ENCODE peak calls at places on chromosome 16, in ten cellular contexts. V is mesothelial cell of epicardium; J is RWPE1; P is progenitor cell of endocrine pancreas; X is WTC11; W is bronchial epithelial cell; M is small intestine; Y is activated T-helper 1 cell treated with anti-CD3 and anti-CD28 coated beads, Interleukin-12 subunit alpha, Interleukin-12 subunit beta, Interleukin-2, Interleukin-4 antibody, amounts not matched to agents 30 ng/mL and 10 ng/mL and 1 ng/mL, durations not matched to agents 14 hours and 24 hours and 36 hours; H is coronary artery; K is stimulated activated CD4-positive, alpha-beta T cell treated with anti-CD3 and anti-CD28 coated beads, Interleukin-1b, Interleukin-23, amount 100 ng/mL, for 4 hours. D is an unnamed sample.

GRCh38 chr16:3637371-3637923 is 17.0 kb upstream of the DNASE1 start:
- DNase-seq in H (no peak), Y (peak; percentile 18), M (peak; percentile 88), W (no peak), J (no peak), V (peak; percentile 37), K (no peak), X (no peak), P (no peak), D (no peak)

GRCh38 chr16:48537909-48538745 is 71.9 kb downstream of the N4BP1 start:
- DNase-seq in H (no peak), Y (no peak), W (peak; percentile 43), K (no peak), X (no peak), J (no peak), V (peak; percentile 37), M (no peak), P (no peak), D (no peak)

GRCh38 chr16:50093607-50094570 is 28.1 kb downstream of the HEATR3 start:
- DNase-seq in X (no peak), P (no peak), Y (no peak), W (no peak), V (no peak), M (peak; percentile 4), H (no peak), K (no peak), J (no peak), D (no peak)

GRCh38 chr16:51137097-51137496 is 14.0 kb downstream of the SALL1 start:
- DNase-seq in M (no peak), V (no peak), X (no peak), J (no peak), P (no peak), K (no peak), W (no peak), H (no peak), Y (no peak), D (no peak)

GRCh38 chr16:66271074-66272060 is 95.1 kb upstream of the CDH5 start:
- DNase-seq in X (no peak), Y (no peak), H (peak; percentile 55), W (peak; percentile 66), K (no peak), V (peak; percentile 29), M (no peak), P (no peak), J (no peak), D (peak; percentile 7)

GRCh38 chr16:4172070-4172469 is 55.8 kb upstream of the ADCY9 start:
- DNase-seq in J (no peak), K (no peak), W (no peak), P (no peak), X (no peak), Y (no peak), M (no peak), V (no peak), H (no peak), D (no peak)

GRCh38 chr16:56294599-56294998 is 103.3 kb downstream of the GNAO1 start:
- DNase-seq in Y (no peak), V (no peak), W (peak; percentile 13), J (peak; percentile 34), P (no peak), H (no peak), X (no peak), M (no peak), K (no peak), D (no peak)

GRCh38 chr16:81553080-81553813 is 108.6 kb downstream of the CMIP start:
- DNase-seq in P (no peak), Y (no peak), M (no peak), V (no peak), J (no peak), K (no peak), W (peak; percentile 66), H (no peak), X (no peak), D (no peak)

GRCh38 chr16:84528317-84528716 is 23.9 kb upstream of the MEAK7 start:
- DNase-seq in K (no peak), M (no peak), Y (no peak), W (no peak), H (no peak), P (no peak), J (no peak), V (no peak), X (no peak), D (no peak)

GRCh38 chr16:30895592-30896202 is 717 bp upstream of the CTF1 start:
- DNase-seq in H (no peak), X (no peak), M (no peak), V (no peak), K (no peak), Y (no peak), P (no peak), W (no peak), J (no peak), D (no peak)

GRCh38 chr16:31081428-31082351 is 7.1 kb downstream of the PRSS53 start:
- DNase-seq in Y (no peak), J (no peak), M (no peak), W (no peak), K (no peak), P (no peak), X (no peak), V (no peak), H (no peak), D (peak; percentile 22)

GRCh38 chr16:11049396-11050059 is 105.2 kb downstream of the CLEC16A start:
- DNase-seq in J (peak; percentile 40), X (no peak), W (peak; percentile 32), V (no peak), Y (no peak), K (no peak), H (no peak), M (peak; percentile 26), P (no peak), D (no peak)